ENCODE peak calls at places on chromosome 21, in eight cellular contexts. E, C, U, O, I, P, H and V are unnamed samples.

GRCh38 chr21:34795152-34796141 is 126.7 kb downstream of the CLIC6 start:
- DNase-seq in E (peak; percentile 77), C (no peak), U (no peak), O (peak; percentile 67), I (no peak), P (peak; percentile 61), H (peak; percentile 91), V (no peak)

GRCh38 chr21:16460936-16461335 is 731.2 kb downstream of the USP25 start:
- DNase-seq in E (no peak), C (no peak), U (no peak), O (no peak), I (no peak), P (no peak), H (no peak), V (no peak)

GRCh38 chr21:13937236-13937635 is 273.5 kb downstream of the LIPI start:
- DNase-seq in E (no peak), C (no peak), U (no peak), O (no peak), I (no peak), P (no peak), H (no peak), V (no peak)

GRCh38 chr21:41648591-41649031 is 118.2 kb downstream of the RIPK4 start:
- DNase-seq in E (peak; percentile 78), C (no peak), U (no peak), O (peak; percentile 83), I (no peak), P (no peak), H (peak; percentile 84), V (no peak)

GRCh38 chr21:17903029-17903806 is 84.1 kb upstream of the C21orf91 start:
- DNase-seq in E (peak; percentile 49), C (no peak), U (no peak), O (peak; percentile 60), I (no peak), P (no peak), H (peak; percentile 59), V (peak; percentile 24)

GRCh38 chr21:15638856-15639549 is 90.8 kb upstream of the USP25 start:
- DNase-seq in E (no peak), C (no peak), U (no peak), O (peak; percentile 48), I (peak; percentile 81), P (no peak), H (no peak), V (no peak)

GRCh38 chr21:24428539-24429186 is 1178.6 kb downstream of the MRPL39 start:
- DNase-seq in E (no peak), C (no peak), U (no peak), O (no peak), I (no peak), P (no peak), H (no peak), V (no peak)

GRCh38 chr21:32772281-32773047 is 909 bp upstream of the PAXBP1 start:
- DNase-seq in E (peak; percentile 20), C (no peak), U (peak; percentile 67), O (peak; percentile 24), I (no peak), P (no peak), H (peak; percentile 72), V (no peak)

GRCh38 chr21:42263591-42264131 is 44.7 kb downstream of the ABCG1 start:
- DNase-seq in E (no peak), C (no peak), U (no peak), O (peak; percentile 69), I (peak; percentile 18), P (no peak), H (no peak), V (peak; percentile 17)

GRCh38 chr21:33451634-33452071 is 28.1 kb downstream of the TMEM50B start:
- DNase-seq in E (peak; percentile 33), C (no peak), U (no peak), O (no peak), I (no peak), P (no peak), H (peak; percentile 38), V (no peak)

GRCh38 chr21:39644069-39644468 is 31.3 kb downstream of the B3GALT5 start:
- DNase-seq in E (no peak), C (no peak), U (no peak), O (no peak), I (no peak), P (no peak), H (no peak), V (no peak)

GRCh38 chr21:41064325-41064724 is 103.6 kb upstream of the BACE2 start:
- DNase-seq in E (no peak), C (no peak), U (no peak), O (peak; percentile 5), I (no peak), P (no peak), H (peak; percentile 27), V (no peak)

GRCh38 chr21:30668776-30669175 is 26.1 kb downstream of the KRTAP20-3 start:
- DNase-seq in E (no peak), C (no peak), U (no peak), O (no peak), I (no peak), P (no peak), H (no peak), V (no peak)

GRCh38 chr21:34579411-34579810 is 35.5 kb downstream of the RCAN1 start:
- DNase-seq in E (peak; percentile 86), C (no peak), U (no peak), O (peak; percentile 20), I (no peak), P (no peak), H (peak; percentile 94), V (no peak)

GRCh38 chr21:42010507-42011493 is 640 bp upstream of the ZBTB21 start:
- DNase-seq in E (no peak), C (no peak), U (no peak), O (peak; percentile 13), I (no peak), P (no peak), H (peak; percentile 47), V (peak; percentile 46)

GRCh38 chr21:34688715-34689114 is 19.9 kb downstream of the CLIC6 start:
- DNase-seq in E (no peak), C (no peak), U (no peak), O (no peak), I (no peak), P (no peak), H (no peak), V (no peak)

GRCh38 chr21:35943752-35944151 is 116.6 kb downstream of the SETD4 start:
- DNase-seq in E (no peak), C (no peak), U (no peak), O (no peak), I (no peak), P (no peak), H (no peak), V (no peak)

GRCh38 chr21:35942211-35943144 is 117.8 kb downstream of the SETD4 start:
- DNase-seq in E (no peak), C (no peak), U (no peak), O (no peak), I (no peak), P (no peak), H (no peak), V (no peak)

GRCh38 chr21:35945089-35945671 is 115.1 kb downstream of the SETD4 start:
- DNase-seq in E (no peak), C (no peak), U (no peak), O (no peak), I (peak; percentile 60), P (no peak), H (no peak), V (no peak)

GRCh38 chr21:35940074-35940927 is 120.0 kb downstream of the SETD4 start:
- DNase-seq in E (peak; percentile 81), C (no peak), U (no peak), O (peak; percentile 89), I (no peak), P (peak; percentile 68), H (peak; percentile 88), V (peak; percentile 44)
- H3K4me1 ChIP-seq in E (no peaks in the 10 kb centered on the region), C (no peaks in the 10 kb centered on the region), U (no peaks in the 10 kb centered on the region), O (no peaks in the 10 kb centered on the region), I (no peaks in the 10 kb centered on the region), P (no peaks in the 10 kb centered on the region), H (no peaks in the 10 kb centered on the region), V (no peaks in the 10 kb centered on the region)

GRCh38 chr21:29293495-29293894 is 5.2 kb upstream of the BACH1 start:
- DNase-seq in E (no peak), C (no peak), U (no peak), O (no peak), I (no peak), P (no peak), H (no peak), V (no peak)

GRCh38 chr21:29289317-29289716 is 9.4 kb upstream of the BACH1 start:
- DNase-seq in E (no peak), C (no peak), U (no peak), O (peak; percentile 47), I (no peak), P (no peak), H (no peak), V (no peak)

GRCh38 chr21:29288239-29288638 is 10.5 kb upstream of the BACH1 start:
- DNase-seq in E (no peak), C (no peak), U (no peak), O (no peak), I (no peak), P (no peak), H (no peak), V (no peak)

GRCh38 chr21:29287383-29287782 is 11.3 kb upstream of the BACH1 start:
- DNase-seq in E (peak; percentile 52), C (no peak), U (no peak), O (peak; percentile 44), I (no peak), P (no peak), H (peak; percentile 58), V (no peak)

GRCh38 chr21:29290245-29290644 is 8.5 kb upstream of the BACH1 start:
- DNase-seq in E (no peak), C (no peak), U (no peak), O (no peak), I (no peak), P (no peak), H (no peak), V (no peak)
- H3K4me1 ChIP-seq in E (peaks cover 3% of the 10 kb centered on the region), C (no peaks in the 10 kb centered on the region), U (peaks cover 13% of the 10 kb centered on the region), O (no peaks in the 10 kb centered on the region), I (peaks cover 18% of the 10 kb centered on the region), P (no peaks in the 10 kb centered on the region), H (peaks cover 14% of the 10 kb centered on the region), V (no peaks in the 10 kb centered on the region)

DNA sequence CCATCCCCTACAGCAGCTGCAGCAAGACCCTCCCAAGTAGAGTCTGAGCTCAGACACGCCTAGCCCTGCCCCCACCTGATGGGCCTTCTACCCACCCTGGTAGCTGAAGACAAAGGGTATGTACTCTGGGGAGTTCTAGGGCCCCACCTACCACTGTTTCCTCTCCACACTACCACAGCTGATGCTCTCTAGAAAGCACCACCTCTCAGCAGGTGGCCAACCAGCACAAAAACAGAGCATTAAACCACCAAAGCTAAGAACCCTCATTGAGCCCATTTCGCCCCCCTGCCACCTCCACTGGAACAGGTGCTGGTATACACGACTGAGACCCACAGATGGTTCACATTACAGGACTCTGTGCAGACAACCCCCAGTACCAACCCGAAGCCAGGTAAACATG is 258.9 kb downstream of the SETD4 start:
- DNase-seq in E (no peak), C (no peak), U (no peak), O (no peak), I (no peak), P (no peak), H (no peak), V (no peak)
- H3K4me1 ChIP-seq in E (peaks cover 3% of the 10 kb centered on the region), C (no peaks in the 10 kb centered on the region), U (no peaks in the 10 kb centered on the region), O (no peaks in the 10 kb centered on the region), I (no peaks in the 10 kb centered on the region), P (no peaks in the 10 kb centered on the region), H (no peaks in the 10 kb centered on the region), V (no peaks in the 10 kb centered on the region)

DNA sequence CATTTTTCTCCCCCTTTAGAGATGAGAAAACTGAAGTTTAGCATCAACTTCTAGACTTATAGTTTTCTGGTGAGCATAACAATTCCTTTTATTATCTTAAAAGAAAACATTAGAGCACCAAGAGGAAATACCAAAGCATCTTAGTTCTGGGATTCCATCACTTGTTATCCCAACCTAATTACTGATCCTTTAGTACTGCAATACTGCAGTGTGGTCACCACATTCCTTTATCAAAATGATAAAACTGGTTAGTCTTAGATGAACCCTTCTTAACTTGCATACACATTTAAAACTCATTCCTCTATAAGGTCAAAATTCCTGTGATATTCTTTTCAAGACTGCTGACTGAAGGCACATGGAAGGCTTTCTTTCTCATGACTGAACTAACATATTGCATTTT is 23.1 kb downstream of the SOD1 start:
- DNase-seq in E (peak; percentile 52), C (no peak), U (no peak), O (peak; percentile 25), I (no peak), P (no peak), H (no peak), V (no peak)
- H3K4me1 ChIP-seq in E (peaks cover under 1% of the 10 kb centered on the region), C (no peaks in the 10 kb centered on the region), U (no peaks in the 10 kb centered on the region), O (no peaks in the 10 kb centered on the region), I (no peaks in the 10 kb centered on the region), P (no peaks in the 10 kb centered on the region), H (peaks cover 5% of the 10 kb centered on the region), V (peaks cover 10% of the 10 kb centered on the region)